ENCODE peak calls at places on chromosome 12, in four cellular contexts. W is HepG2, S is H1, L is K562. F is an unnamed sample.

GRCh38 chr12:59583003-59583712 is 12.7 kb upstream of the SLC16A7 start:
- DNase-seq in W (no peak), S (no peak), L (no peak), F (no peak)

GRCh38 chr12:121087467-121088207 is 45.0 kb upstream of the P2RX7 start:
- DNase-seq in W (no peak), S (peak), L (no peak), F (no peak)

GRCh38 chr12:55806982-55807381 is 10.5 kb downstream of the SARNP start:
- DNase-seq in W (no peak), S (no peak), L (no peak), F (no peak)

GRCh38 chr12:81835783-81836182 is 76.6 kb upstream of the PPFIA2 start:
- DNase-seq in W (no peak), S (no peak), L (no peak), F (no peak)

GRCh38 chr12:32891956-32892355 is 4.6 kb downstream of the PKP2 start:
- DNase-seq in W (peak), S (no peak), L (no peak), F (peak)

GRCh38 chr12:1830981-1831930 is 10.9 kb downstream of the LRTM2 start:
- DNase-seq in W (peak), S (peak), L (peak), F (no peak)

GRCh38 chr12:53049582-53050318 is at the start of gene TNS2:
- DNase-seq in W (peak), S (peak), L (peak), F (peak)

GRCh38 chr12:130675791-130676190 is 40.3 kb downstream of the RIMBP2 start:
- DNase-seq in W (no peak), S (no peak), L (no peak), F (no peak)

GRCh38 chr12:129614221-129614885 is 289.5 kb downstream of the TMEM132D start:
- DNase-seq in W (no peak), S (no peak), L (no peak), F (no peak)

GRCh38 chr12:12721251-12721689 is 4.1 kb downstream of the CDKN1B start:
- DNase-seq in W (no peak), S (no peak), L (no peak), F (no peak)

GRCh38 chr12:97681612-97682504 is 219.3 kb downstream of the RMST start:
- DNase-seq in W (no peak), S (no peak), L (no peak), F (no peak)

GRCh38 chr12:4286228-4286627 is 12.7 kb downstream of the CCND2 start:
- DNase-seq in W (no peak), S (no peak), L (no peak), F (no peak)

GRCh38 chr12:91482231-91482630 is 299.6 kb upstream of the DCN start:
- DNase-seq in W (no peak), S (no peak), L (no peak), F (no peak)

GRCh38 chr12:1357171-1357570 is 237.2 kb downstream of the FBXL14 start:
- DNase-seq in W (no peak), S (no peak), L (no peak), F (no peak)

GRCh38 chr12:132776816-132777568 is 15.4 kb upstream of the ANKLE2 start:
- DNase-seq in W (no peak), S (no peak), L (no peak), F (no peak)

GRCh38 chr12:48074266-48074665 is 31.6 kb downstream of the SENP1 start:
- DNase-seq in W (no peak), S (no peak), L (no peak), F (no peak)

GRCh38 chr12:131542351-131542750 is 168.5 kb upstream of the SFSWAP start:
- DNase-seq in W (no peak), S (no peak), L (no peak), F (no peak)

GRCh38 chr12:48489012-48489411 is 6.7 kb downstream of the C12orf54 start:
- DNase-seq in W (no peak), S (no peak), L (no peak), F (no peak)

GRCh38 chr12:113065126-113066007 is 8.8 kb downstream of the DTX1 start:
- DNase-seq in W (no peak), S (peak), L (peak), F (no peak)

GRCh38 chr12:117098361-117099217 is 627 bp downstream of the TESC start:
- DNase-seq in W (no peak), S (peak), L (peak), F (peak)

GRCh38 chr12:119802472-119802871 is 74.6 kb downstream of the CIT start:
- DNase-seq in W (no peak), S (no peak), L (no peak), F (no peak)

GRCh38 chr12:30764251-30764650 is 9.5 kb upstream of the CAPRIN2 start:
- DNase-seq in W (no peak), S (no peak), L (no peak), F (no peak)

GRCh38 chr12:68373836-68374314 is 41.7 kb upstream of the MDM1 start:
- DNase-seq in W (no peak), S (no peak), L (no peak), F (no peak)

GRCh38 chr12:6764011-6764828 is 1.9 kb upstream of the PTMS start:
- DNase-seq in W (peak), S (peak), L (peak), F (peak)

GRCh38 chr12:12774791-12775190 is 10.7 kb upstream of the APOLD1 start:
- DNase-seq in W (no peak), S (no peak), L (no peak), F (no peak)

GRCh38 chr12:88834226-88834625 is 254.0 kb upstream of the KITLG start:
- DNase-seq in W (no peak), S (no peak), L (no peak), F (no peak)

GRCh38 chr12:115891551-115891950 is 385.9 kb downstream of the MED13L start:
- DNase-seq in W (no peak), S (no peak), L (no peak), F (no peak)

GRCh38 chr12:104680070-104680469 is 223.3 kb downstream of the CHST11 start:
- DNase-seq in W (peak), S (no peak), L (no peak), F (peak)
- TF ChIP-seq CEBPB in W (no peak), S (no peak), L (no peak), F (no peak)

DNA sequence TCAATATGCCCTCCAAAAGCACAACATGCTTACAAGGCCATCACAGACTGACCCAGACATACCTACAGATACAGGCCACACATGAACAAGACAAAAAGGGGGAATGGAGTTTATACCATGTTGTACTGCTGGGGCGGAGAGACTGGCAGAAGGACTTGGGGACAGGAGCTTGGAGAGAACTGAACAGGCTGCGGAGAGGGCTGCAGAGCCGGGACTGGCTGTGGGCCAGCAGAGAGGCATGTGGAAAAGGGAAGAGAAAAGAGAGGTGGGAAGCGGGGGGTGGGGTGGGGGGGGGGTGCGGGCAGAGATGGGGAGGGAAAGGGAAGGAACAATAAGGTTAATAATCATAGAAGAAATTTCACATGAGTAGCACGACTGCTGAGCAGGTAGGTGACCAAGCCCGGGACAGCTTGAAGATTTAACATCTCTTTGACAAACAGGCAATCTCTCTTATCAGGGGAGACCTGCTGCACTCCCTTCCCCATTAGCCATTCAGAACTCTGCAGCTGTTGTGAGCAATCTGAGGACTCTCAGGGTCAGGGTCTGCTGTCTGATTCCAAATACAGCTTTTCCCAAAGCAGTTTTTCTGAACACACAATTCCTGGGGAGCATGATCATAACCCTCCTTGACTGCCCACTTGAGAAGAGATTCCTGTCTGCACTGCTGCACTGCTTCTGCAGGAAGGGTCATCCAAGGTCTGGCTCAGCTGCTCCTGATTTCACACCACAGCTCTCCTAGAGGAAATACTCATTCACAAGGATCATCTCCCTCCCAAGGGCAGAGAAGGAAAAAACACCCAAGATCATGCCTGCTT is 21.6 kb upstream of the STAC3 start:
- DNase-seq in W (no peak), S (no peak), L (no peak), F (no peak)
- TF ChIP-seq JUN in W (no peak), S (no peak), L (no peak), F (no peak)

GRCh38 chr12:93299262-93299846 is 78.4 kb upstream of the NUDT4 start:
- DNase-seq in W (no peak), S (no peak), L (no peak), F (no peak)
- TF ChIP-seq CEBPB in W (no peak), S (no peak), L (no peak), F (no peak)

DNA sequence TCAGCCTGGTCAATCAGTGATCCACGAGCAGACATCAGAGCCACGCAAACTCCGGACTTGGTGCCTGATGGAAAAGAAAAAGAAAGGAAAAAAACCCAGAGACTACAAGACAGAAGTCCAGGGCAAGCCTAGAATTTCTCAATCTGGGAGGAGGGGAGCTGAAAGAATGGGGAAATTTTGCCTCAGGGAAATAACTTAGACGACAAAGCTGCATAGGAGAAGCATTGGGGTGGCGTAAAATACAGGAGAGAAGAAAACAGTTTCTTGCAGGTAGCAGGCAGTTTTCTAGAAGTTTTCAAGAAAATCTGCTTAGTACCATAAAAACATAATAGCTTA is 2.6 kb upstream of the SLC11A2 start:
- DNase-seq in W (no peak), S (no peak), L (no peak), F (no peak)
- TF ChIP-seq JUN in W (no peak), S (no peak), L (no peak), F (no peak)

DNA sequence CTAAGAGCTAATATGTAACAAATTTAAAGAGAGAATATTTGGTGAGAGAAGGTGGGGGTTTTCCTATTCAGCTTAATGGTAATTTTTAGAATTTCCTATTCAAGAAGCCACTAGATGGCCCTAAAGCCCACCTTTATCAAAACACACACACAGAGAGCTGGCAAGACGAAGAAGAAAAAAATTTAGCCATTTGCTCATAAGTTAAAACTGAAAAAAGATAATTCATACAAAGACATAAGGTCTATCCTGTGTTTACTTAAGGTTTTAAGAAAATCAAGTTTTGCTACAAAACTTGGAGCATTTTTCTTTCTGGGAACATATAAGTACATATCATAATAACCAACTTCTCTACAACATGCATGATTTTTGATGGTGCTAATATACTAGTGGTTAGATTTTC is 46.8 kb upstream of the PCED1B start:
- DNase-seq in W (peak), S (no peak), L (no peak), F (peak)
- TF ChIP-seq CEBPB in W (no peak), S (no peak), L (no peak), F (no peak)

GRCh38 chr12:100395811-100396210 is 38.9 kb downstream of the SLC17A8 start:
- DNase-seq in W (no peak), S (no peak), L (no peak), F (no peak)
- TF ChIP-seq JUN in W (no peak), S (no peak), L (no peak), F (no peak)